ENCODE peak calls at places on chromosomes 3 and 15, in ten cellular contexts. V is transverse colon, K is stomach, S is endothelial cell of umbilical vein, C is Panc1, B is GM23338, U is HCT116, E is vagina, D is breast epithelium, H is H1. L is an unnamed sample.
A peak's percentile ranks its signal among the peaks of the same experiment; 100 is the strongest.

GRCh38 chr15:51982013-51982769 is 10.6 kb upstream of the LEO1 start:
- DNase-seq in U (peak; percentile 50), S (peak; percentile 94), E (no peak), H (no peak), V (no peak), K (no peak), C (peak; percentile 85), B (peak; percentile 47), D (no peak), L (no peak)

GRCh38 chr3:17195856-17196604 is 311.3 kb downstream of the PLCL2 start:
- DNase-seq in S (no peak), C (no peak), U (no peak), B (peak; percentile 25), E (no peak), D (no peak), V (no peak), K (no peak), H (no peak), L (no peak)

GRCh38 chr15:25792128-25792527 is 71.0 kb downstream of the ATP10A start:
- DNase-seq in C (no peak), B (no peak), S (no peak), H (no peak), D (no peak), E (no peak), K (no peak), V (no peak), U (no peak), L (peak; percentile 53)

GRCh38 chr15:77118787-77119410 is 48.0 kb upstream of the TSPAN3 start:
- DNase-seq in E (no peak), S (peak; percentile 80), V (peak; percentile 38), H (no peak), B (peak; percentile 69), U (peak; percentile 36), D (peak; percentile 35), C (peak; percentile 45), K (peak; percentile 40), L (no peak)

GRCh38 chr3:148697311-148698189 is at the start of gene AGTR1:
- DNase-seq in H (peak; percentile 23), U (no peak), V (peak; percentile 12), E (no peak), D (peak; percentile 20), K (peak; percentile 28), C (no peak), B (peak; percentile 84), S (no peak), L (peak; percentile 94)

GRCh38 chr3:43155464-43156121 is 49.7 kb upstream of the POMGNT2 start:
- DNase-seq in U (peak; percentile 73), H (peak; percentile 23), K (peak; percentile 60), C (no peak), S (peak; percentile 68), D (peak; percentile 27), E (no peak), B (peak; percentile 89), V (peak; percentile 49), L (peak; percentile 71)

GRCh38 chr3:107045791-107046190 is 331.4 kb upstream of the CCDC54 start:
- DNase-seq in U (no peak), D (no peak), V (no peak), S (no peak), K (no peak), C (no peak), B (no peak), E (no peak), H (no peak), L (no peak)

GRCh38 chr3:65230251-65231140 is 542.7 kb upstream of the ADAMTS9 start:
- DNase-seq in C (no peak), B (no peak), S (no peak), D (no peak), E (no peak), K (no peak), V (no peak), U (no peak), H (no peak), L (no peak)

GRCh38 chr3:50269977-50270413 is 1.0 kb downstream of the SEMA3B start:
- DNase-seq in E (no peak), H (no peak), S (no peak), V (no peak), K (no peak), D (no peak), C (no peak), B (no peak), U (no peak), L (no peak)

GRCh38 chr3:79602385-79602784 is 165.4 kb downstream of the ROBO1 start:
- DNase-seq in H (no peak), S (no peak), U (no peak), C (no peak), K (no peak), B (no peak), E (no peak), D (no peak), V (no peak), L (no peak)

GRCh38 chr3:26799679-26800317 is 177.2 kb downstream of the LRRC3B start:
- DNase-seq in D (no peak), E (no peak), B (no peak), U (no peak), K (no peak), V (no peak), C (no peak), H (no peak), S (no peak), L (no peak)

GRCh38 chr15:78076231-78077052 is 1.1 kb downstream of the TBC1D2B start:
- DNase-seq in B (peak; percentile 31), E (no peak), C (no peak), D (no peak), K (no peak), V (no peak), S (no peak), U (no peak), H (no peak), L (no peak)

GRCh38 chr3:62367735-62368704 is 5.3 kb downstream of the FEZF2 start:
- DNase-seq in B (peak; percentile 82), C (no peak), E (no peak), U (no peak), D (no peak), V (no peak), S (no peak), H (no peak), K (no peak), L (no peak)

GRCh38 chr3:59558906-59559720 is 509.3 kb upstream of the CFAP20DC start:
- DNase-seq in U (no peak), S (no peak), D (no peak), C (no peak), V (no peak), H (no peak), K (no peak), B (no peak), E (no peak), L (no peak)

DNA sequence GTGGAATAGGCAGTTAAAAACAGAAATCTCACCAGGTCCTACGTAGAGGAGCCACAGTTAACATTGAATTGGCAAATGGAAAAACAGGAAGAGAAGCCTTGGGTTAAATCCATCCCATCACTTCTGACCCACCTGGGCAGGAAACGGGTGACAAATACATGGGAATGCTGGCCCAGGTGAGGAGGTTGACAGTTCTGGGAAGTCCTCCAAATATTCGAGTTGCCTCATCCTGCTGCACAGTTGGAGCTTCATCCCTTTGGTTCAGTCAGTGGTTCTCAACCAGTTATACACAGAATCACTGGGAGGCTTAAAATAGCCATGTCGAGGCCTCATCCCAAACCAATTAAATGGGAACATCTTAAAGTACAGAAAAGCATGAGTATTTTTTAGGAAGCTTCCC is 5.3 kb downstream of the MYZAP start:
- DNase-seq in V (no peak), H (no peak), E (no peak), B (no peak), K (no peak), D (peak; percentile 55), C (no peak), S (no peak), U (no peak), L (peak; percentile 40)
- TF ChIP-seq POLR2AphosphoS5 in V (no peak), H (no peak), E (peak; percentile 59), B (no peak), K (no peak), D (no peak), C (no peak), S (no peak), U (no peak), L (no peak)

DNA sequence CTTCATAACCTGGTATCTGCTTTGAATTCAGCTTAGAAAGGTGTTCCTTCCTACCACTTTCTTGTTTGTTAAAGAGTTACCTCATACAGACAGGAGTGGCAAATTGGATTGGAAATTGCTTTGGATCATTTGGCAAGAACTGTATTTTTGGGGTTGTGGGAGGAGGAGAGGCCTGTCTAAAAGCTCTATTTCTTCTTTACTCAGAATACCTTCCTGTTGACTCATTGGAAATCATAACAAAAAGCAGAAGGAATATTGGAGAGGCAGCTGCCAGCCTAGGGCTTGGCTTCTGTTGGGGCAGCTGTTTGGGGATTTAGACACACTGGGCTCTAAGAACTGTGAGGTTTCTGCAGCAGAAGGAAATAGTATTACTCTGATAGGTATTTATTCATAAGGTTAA is 14.2 kb downstream of the IQGAP1 start:
- DNase-seq in D (peak; percentile 69), K (no peak), C (peak; percentile 75), B (no peak), E (no peak), U (peak; percentile 54), V (no peak), H (no peak), S (peak; percentile 94), L (peak; percentile 76)
- H3K4me1 ChIP-seq in D (no peaks in the 10 kb centered on the region), K (peaks cover 52% of the 10 kb centered on the region), C (peaks cover 79% of the 10 kb centered on the region), B (peaks cover 60% of the 10 kb centered on the region), E (peaks cover 90% of the 10 kb centered on the region), U (peaks cover 51% of the 10 kb centered on the region), V (peaks cover 73% of the 10 kb centered on the region), H (peaks cover 21% of the 10 kb centered on the region), S (peaks cover 68% of the 10 kb centered on the region), L (peaks cover 95% of the 10 kb centered on the region)

GRCh38 chr3:194816748-194817591 is 131.3 kb downstream of the FAM43A start:
- DNase-seq in K (no peak), C (no peak), S (no peak), U (no peak), D (no peak), B (no peak), H (no peak), V (no peak), E (no peak), L (peak; percentile 16)
- TF ChIP-seq POLR2AphosphoS5 in K (no peak), C (no peak), S (no peak), U (no peak), D (no peak), B (no peak), H (no peak), V (no peak), E (no peak), L (no peak)

GRCh38 chr3:133574260-133574881 is 885 bp downstream of the CDV3 start:
- DNase-seq in D (peak; percentile 48), E (no peak), U (no peak), H (no peak), C (no peak), B (peak; percentile 74), V (peak; percentile 80), S (peak; percentile 75), K (peak; percentile 76), L (peak; percentile 85)

GRCh38 chr3:133583396-133583795 is 9.9 kb downstream of the CDV3 start:
- DNase-seq in B (no peak), C (no peak), U (no peak), D (no peak), V (no peak), S (no peak), H (no peak), K (no peak), E (no peak), L (no peak)

GRCh38 chr3:133576169-133576568 is 2.7 kb downstream of the CDV3 start:
- DNase-seq in K (no peak), D (no peak), U (no peak), B (no peak), E (no peak), S (peak; percentile 32), C (no peak), V (no peak), H (no peak), L (no peak)

GRCh38 chr3:133575121-133575520 is 1.6 kb downstream of the CDV3 start:
- DNase-seq in H (no peak), K (no peak), V (no peak), S (peak; percentile 21), C (no peak), U (no peak), D (no peak), E (no peak), B (no peak), L (no peak)

GRCh38 chr3:133578548-133579191 is 5.2 kb downstream of the CDV3 start:
- DNase-seq in C (no peak), U (peak; percentile 59), H (no peak), B (peak; percentile 64), E (no peak), K (no peak), V (no peak), S (peak; percentile 53), D (no peak), L (no peak)
- H3K4me1 ChIP-seq in C (peaks cover 37% of the 10 kb centered on the region), U (peaks cover 4% of the 10 kb centered on the region), H (no peaks in the 10 kb centered on the region), B (peaks cover 12% of the 10 kb centered on the region), E (peaks cover 84% of the 10 kb centered on the region), K (peaks cover 31% of the 10 kb centered on the region), V (peaks cover 48% of the 10 kb centered on the region), S (peaks cover 26% of the 10 kb centered on the region), D (no peaks in the 10 kb centered on the region), L (peaks cover 54% of the 10 kb centered on the region)